ENCODE peak calls at places on chromosome 12, in six cellular contexts. Z is activated T-cell treated with anti-CD3 and anti-CD28 coated beads for 48 hours; I is GM18507; N is AG08396; E is effector memory CD4-positive, alpha-beta T cell; K is osteocyte. X is an unnamed sample.

GRCh38 chr12:1920971-1921370 is 2.5 kb upstream of the CACNA2D4 start:
- DNase-seq in Z (no peak), N (peak; percentile 2), I (no peak), E (no peak), K (peak; percentile 78), X (peak; percentile 2)

GRCh38 chr12:61993734-61994345 is 266.4 kb upstream of the USP15 start:
- DNase-seq in E (no peak), Z (no peak), K (no peak), I (no peak), N (no peak), X (no peak)

GRCh38 chr12:40534828-40535227 is 157.4 kb upstream of the CNTN1 start:
- DNase-seq in I (no peak), Z (no peak), N (no peak), E (no peak), K (no peak), X (no peak)

GRCh38 chr12:25529738-25530137 is 23.3 kb downstream of the LMNTD1 start:
- DNase-seq in E (no peak), I (no peak), Z (no peak), K (no peak), N (peak; percentile 7), X (no peak)

GRCh38 chr12:103858953-103859601 is 18.0 kb upstream of the NT5DC3 start:
- DNase-seq in N (peak; percentile 89), E (no peak), Z (no peak), I (no peak), K (no peak), X (peak; percentile 72)

GRCh38 chr12:103495158-103495782 is 498 bp downstream of the C12orf42 start:
- DNase-seq in E (peak; percentile 20), N (no peak), I (peak; percentile 60), Z (peak; percentile 43), K (no peak), X (no peak)

GRCh38 chr12:11855993-11856374 is 206.5 kb downstream of the ETV6 start:
- DNase-seq in N (no peak), Z (no peak), E (no peak), K (no peak), I (no peak), X (no peak)

GRCh38 chr12:54394281-54394719 is 9.8 kb upstream of the ZNF385A start:
- DNase-seq in N (peak; percentile 58), K (no peak), I (no peak), Z (no peak), E (no peak), X (peak; percentile 49)

GRCh38 chr12:62651138-62651537 is 184.5 kb downstream of the MON2 start:
- DNase-seq in K (no peak), E (no peak), N (no peak), I (no peak), Z (no peak), X (no peak)

GRCh38 chr12:112121780-112122565 is 3.4 kb upstream of the TRAFD1 start:
- DNase-seq in Z (no peak), I (no peak), E (no peak), N (peak; percentile 55), K (no peak), X (peak; percentile 65)

GRCh38 chr12:15336772-15337553 is 14.7 kb downstream of the PTPRO start:
- DNase-seq in E (no peak), K (no peak), Z (no peak), N (peak; percentile 41), I (no peak), X (peak; percentile 42)

GRCh38 chr12:11152725-11153124 is 18.3 kb upstream of the SMIM10L1 start:
- DNase-seq in E (no peak), Z (no peak), K (no peak), I (no peak), N (no peak), X (no peak)

GRCh38 chr12:9787340-9787737 is 26.6 kb upstream of the CD69 start:
- DNase-seq in I (no peak), Z (no peak), K (no peak), E (no peak), N (no peak), X (no peak)